ENCODE peak calls at places on chromosomes 5 and 9, in nine cellular contexts. W, N, I, U, G, B, A, O and T are unnamed samples.
A peak's percentile ranks its signal among the peaks of the same experiment; 100 is the strongest.

GRCh38 chr5:134477462-134478245 is 47.8 kb upstream of the JADE2 start:
- DNase-seq in W (no peak), N (no peak), I (no peak), U (no peak), G (no peak), B (no peak), A (no peak), O (no peak), T (no peak)

GRCh38 chr9:12737871-12738270 is 36.9 kb upstream of the LURAP1L start:
- DNase-seq in W (no peak), N (no peak), I (no peak), U (no peak), G (no peak), B (no peak), A (no peak), O (no peak), T (no peak)

GRCh38 chr9:8779478-8779877 is 979.9 kb upstream of the DMAC1 start:
- DNase-seq in W (no peak), N (no peak), I (no peak), U (no peak), G (no peak), B (no peak), A (no peak), O (no peak), T (no peak)

GRCh38 chr5:138927979-138928378 is 52.8 kb upstream of the LRRTM2 start:
- DNase-seq in W (peak; percentile 94), N (no peak), I (no peak), U (peak; percentile 22), G (no peak), B (no peak), A (peak; percentile 89), O (peak; percentile 29), T (peak; percentile 81)

GRCh38 chr5:9445989-9446388 is 99.9 kb downstream of the SEMA5A start:
- DNase-seq in W (no peak), N (no peak), I (no peak), U (no peak), G (no peak), B (peak; percentile 40), A (no peak), O (peak; percentile 26), T (no peak)

GRCh38 chr9:135256568-135257354 is 169.3 kb downstream of the OLFM1 start:
- DNase-seq in W (no peak), N (no peak), I (no peak), U (no peak), G (no peak), B (no peak), A (no peak), O (no peak), T (no peak)

GRCh38 chr5:107518219-107519015 is 152.3 kb downstream of the EFNA5 start:
- DNase-seq in W (no peak), N (no peak), I (no peak), U (no peak), G (no peak), B (peak; percentile 50), A (no peak), O (peak; percentile 51), T (no peak)

GRCh38 chr5:75510836-75511434 is 494 bp downstream of the CERT1 start:
- DNase-seq in W (peak; percentile 69), N (peak; percentile 10), I (no peak), U (peak; percentile 37), G (peak; percentile 41), B (no peak), A (peak; percentile 64), O (no peak), T (peak; percentile 45)

GRCh38 chr5:132965120-132965519 is 1.7 kb upstream of the AFF4 start:
- DNase-seq in W (no peak), N (no peak), I (no peak), U (no peak), G (no peak), B (no peak), A (no peak), O (no peak), T (no peak)

GRCh38 chr5:55541056-55541635 is 6.4 kb upstream of the PLPP1 start:
- DNase-seq in W (no peak), N (no peak), I (no peak), U (no peak), G (no peak), B (no peak), A (no peak), O (no peak), T (no peak)

GRCh38 chr5:52743970-52744369 is 43.7 kb upstream of the ITGA1 start:
- DNase-seq in W (peak; percentile 60), N (no peak), I (no peak), U (peak; percentile 15), G (no peak), B (peak; percentile 71), A (peak; percentile 36), O (peak; percentile 74), T (no peak)

GRCh38 chr9:75265525-75265972 is 177.2 kb downstream of the OSTF1 start:
- DNase-seq in W (peak; percentile 67), N (peak; percentile 19), I (peak; percentile 41), U (peak; percentile 41), G (peak; percentile 13), B (peak; percentile 48), A (peak; percentile 38), O (peak; percentile 17), T (peak; percentile 42)

GRCh38 chr5:146805099-146805498 is 73.5 kb downstream of the PPP2R2B start:
- DNase-seq in W (no peak), N (peak; percentile 8), I (no peak), U (no peak), G (no peak), B (peak; percentile 72), A (no peak), O (peak; percentile 76), T (no peak)

GRCh38 chr5:93831449-93831848 is 90.0 kb upstream of the POU5F2 start:
- DNase-seq in W (no peak), N (peak; percentile 30), I (no peak), U (peak; percentile 68), G (no peak), B (peak; percentile 92), A (peak; percentile 30), O (peak; percentile 95), T (no peak)

GRCh38 chr9:15936316-15936869 is 383.6 kb downstream of the CCDC171 start:
- DNase-seq in W (no peak), N (no peak), I (peak; percentile 98), U (no peak), G (no peak), B (peak; percentile 74), A (no peak), O (peak; percentile 86), T (no peak)

GRCh38 chr5:72183231-72183630 is 76.0 kb downstream of the MAP1B start:
- DNase-seq in W (no peak), N (no peak), I (peak; percentile 5), U (no peak), G (no peak), B (no peak), A (no peak), O (peak; percentile 34), T (no peak)

GRCh38 chr5:138408023-138408422 is 30.8 kb upstream of the REEP2 start:
- DNase-seq in W (peak; percentile 45), N (no peak), I (no peak), U (peak; percentile 13), G (peak; percentile 21), B (no peak), A (no peak), O (no peak), T (no peak)

GRCh38 chr5:170248635-170249227 is 15.9 kb downstream of the C5orf58 start:
- DNase-seq in W (no peak), N (no peak), I (no peak), U (no peak), G (no peak), B (no peak), A (no peak), O (no peak), T (no peak)

GRCh38 chr9:84239341-84239740 is 101.2 kb downstream of the SLC28A3 start:
- DNase-seq in W (no peak), N (no peak), I (no peak), U (no peak), G (no peak), B (no peak), A (no peak), O (peak; percentile 71), T (no peak)

GRCh38 chr5:178762391-178762790 is 31.9 kb upstream of the ZNF354A start:
- DNase-seq in W (no peak), N (no peak), I (no peak), U (no peak), G (no peak), B (no peak), A (no peak), O (no peak), T (no peak)

GRCh38 chr5:124074500-124074899 is 562.5 kb downstream of the CSNK1G3 start:
- DNase-seq in W (no peak), N (no peak), I (no peak), U (no peak), G (peak; percentile 8), B (no peak), A (no peak), O (no peak), T (no peak)

GRCh38 chr5:16502866-16503265 is 37.3 kb upstream of the ZNF622 start:
- DNase-seq in W (no peak), N (no peak), I (no peak), U (no peak), G (no peak), B (no peak), A (no peak), O (peak; percentile 20), T (no peak)

GRCh38 chr9:27125030-27125429 is 16.0 kb downstream of the TEK start:
- DNase-seq in W (peak; percentile 3), N (peak; percentile 59), I (no peak), U (peak; percentile 79), G (no peak), B (peak; percentile 95), A (peak; percentile 56), O (peak; percentile 99), T (peak; percentile 69)

GRCh38 chr9:33263131-33263935 is 1.2 kb downstream of the BAG1 start:
- DNase-seq in W (peak; percentile 51), N (no peak), I (peak; percentile 16), U (peak; percentile 35), G (no peak), B (peak; percentile 21), A (peak; percentile 30), O (peak; percentile 25), T (no peak)